ENCODE peak calls at places on chromosomes 12 and 14, in seven cellular contexts. One of them, this sample, is unnamed.

GRCh38 chr12:94435511-94435927 is 24.1 kb downstream of the CEP83 start:
- DNase-seq in IMR-90: no peak
- DNase-seq in uterus: no peak
- DNase-seq in spleen: peak; percentile 25
- DNase-seq in endothelial cell of umbilical vein: no peak
- DNase-seq in thyroid gland: peak; percentile 2
- DNase-seq in suprapubic skin: no peak
- DNase-seq in this sample: no peak

GRCh38 chr12:102920271-102920670 is 3.2 kb upstream of the PAH start:
- DNase-seq in uterus: no peak
- DNase-seq in endothelial cell of umbilical vein: no peak
- DNase-seq in thyroid gland: no peak
- DNase-seq in suprapubic skin: no peak
- DNase-seq in spleen: no peak
- DNase-seq in IMR-90: no peak
- DNase-seq in this sample: no peak

GRCh38 chr12:64082866-64083268 is 139.2 kb downstream of the KICS2 start:
- DNase-seq in IMR-90: no peak
- DNase-seq in thyroid gland: no peak
- DNase-seq in suprapubic skin: no peak
- DNase-seq in endothelial cell of umbilical vein: no peak
- DNase-seq in spleen: no peak
- DNase-seq in uterus: no peak
- DNase-seq in this sample: peak; percentile 65

GRCh38 chr14:89516173-89516572 is 99.1 kb upstream of the FOXN3 start:
- DNase-seq in uterus: no peak
- DNase-seq in spleen: no peak
- DNase-seq in IMR-90: no peak
- DNase-seq in thyroid gland: no peak
- DNase-seq in endothelial cell of umbilical vein: no peak
- DNase-seq in suprapubic skin: no peak
- DNase-seq in this sample: no peak

GRCh38 chr12:11651785-11652184 is 2.3 kb downstream of the ETV6 start:
- DNase-seq in spleen: no peak
- DNase-seq in IMR-90: peak; percentile 42
- DNase-seq in uterus: no peak
- DNase-seq in thyroid gland: no peak
- DNase-seq in endothelial cell of umbilical vein: peak; percentile 54
- DNase-seq in suprapubic skin: no peak
- DNase-seq in this sample: no peak

GRCh38 chr14:64500088-64500487 is 3.5 kb downstream of the ZBTB25 start:
- DNase-seq in thyroid gland: no peak
- DNase-seq in endothelial cell of umbilical vein: no peak
- DNase-seq in uterus: no peak
- DNase-seq in suprapubic skin: no peak
- DNase-seq in spleen: no peak
- DNase-seq in IMR-90: no peak
- DNase-seq in this sample: no peak

GRCh38 chr14:67738740-67739504 is 37.2 kb downstream of the RDH12 start:
- DNase-seq in endothelial cell of umbilical vein: no peak
- DNase-seq in thyroid gland: peak; percentile 13
- DNase-seq in suprapubic skin: peak; percentile 81
- DNase-seq in uterus: peak; percentile 81
- DNase-seq in spleen: no peak
- DNase-seq in IMR-90: peak; percentile 93
- DNase-seq in this sample: peak; percentile 93

GRCh38 chr12:79558924-79559469 is 131.8 kb downstream of the PAWR start:
- DNase-seq in endothelial cell of umbilical vein: no peak
- DNase-seq in IMR-90: no peak
- DNase-seq in spleen: no peak
- DNase-seq in uterus: no peak
- DNase-seq in suprapubic skin: no peak
- DNase-seq in thyroid gland: peak; percentile 31
- DNase-seq in this sample: no peak

GRCh38 chr12:31008241-31008711 is 65.4 kb upstream of the DDX11 start:
- DNase-seq in spleen: peak; percentile 49
- DNase-seq in thyroid gland: no peak
- DNase-seq in IMR-90: no peak
- DNase-seq in endothelial cell of umbilical vein: no peak
- DNase-seq in suprapubic skin: no peak
- DNase-seq in uterus: no peak
- DNase-seq in this sample: no peak

GRCh38 chr12:50398931-50399330 is 1.8 kb upstream of the LARP4 start:
- DNase-seq in endothelial cell of umbilical vein: no peak
- DNase-seq in thyroid gland: no peak
- DNase-seq in suprapubic skin: no peak
- DNase-seq in uterus: no peak
- DNase-seq in spleen: no peak
- DNase-seq in IMR-90: no peak
- DNase-seq in this sample: no peak

GRCh38 chr12:75812341-75813018 is 219.1 kb downstream of the PHLDA1 start:
- DNase-seq in thyroid gland: no peak
- DNase-seq in IMR-90: peak; percentile 88
- DNase-seq in endothelial cell of umbilical vein: no peak
- DNase-seq in uterus: peak; percentile 20
- DNase-seq in spleen: no peak
- DNase-seq in suprapubic skin: no peak
- DNase-seq in this sample: no peak

GRCh38 chr12:64461634-64462414 is 9.9 kb downstream of the TBK1 start:
- DNase-seq in IMR-90: peak; percentile 78
- DNase-seq in uterus: no peak
- DNase-seq in thyroid gland: no peak
- DNase-seq in spleen: no peak
- DNase-seq in endothelial cell of umbilical vein: no peak
- DNase-seq in suprapubic skin: no peak
- DNase-seq in this sample: no peak

GRCh38 chr12:24416423-24417109 is 467.1 kb upstream of the SOX5 start:
- DNase-seq in suprapubic skin: no peak
- DNase-seq in uterus: no peak
- DNase-seq in spleen: no peak
- DNase-seq in thyroid gland: no peak
- DNase-seq in endothelial cell of umbilical vein: no peak
- DNase-seq in IMR-90: no peak
- DNase-seq in this sample: no peak

GRCh38 chr12:58988643-58989042 is 68.3 kb upstream of the LRIG3 start:
- DNase-seq in uterus: no peak
- DNase-seq in IMR-90: no peak
- DNase-seq in endothelial cell of umbilical vein: peak; percentile 48
- DNase-seq in thyroid gland: no peak
- DNase-seq in suprapubic skin: no peak
- DNase-seq in spleen: no peak
- DNase-seq in this sample: no peak

GRCh38 chr14:37116933-37117844 is 55.2 kb downstream of the SLC25A21 start:
- DNase-seq in spleen: no peak
- DNase-seq in endothelial cell of umbilical vein: peak; percentile 79
- DNase-seq in thyroid gland: no peak
- DNase-seq in suprapubic skin: no peak
- DNase-seq in IMR-90: peak; percentile 60
- DNase-seq in uterus: no peak
- DNase-seq in this sample: no peak

GRCh38 chr14:102973706-102974280 is 51.3 kb downstream of the AMN start:
- DNase-seq in thyroid gland: no peak
- DNase-seq in IMR-90: no peak
- DNase-seq in spleen: peak; percentile 70
- DNase-seq in uterus: no peak
- DNase-seq in endothelial cell of umbilical vein: no peak
- DNase-seq in suprapubic skin: no peak
- DNase-seq in this sample: no peak

GRCh38 chr14:55752580-55753365 is 172.8 kb downstream of the KTN1 start:
- DNase-seq in endothelial cell of umbilical vein: peak; percentile 93
- DNase-seq in uterus: no peak
- DNase-seq in spleen: no peak
- DNase-seq in suprapubic skin: no peak
- DNase-seq in IMR-90: peak; percentile 65
- DNase-seq in thyroid gland: peak; percentile 77
- DNase-seq in this sample: no peak

GRCh38 chr12:125203145-125203765 is 138.0 kb downstream of the AACS start:
- DNase-seq in spleen: no peak
- DNase-seq in suprapubic skin: no peak
- DNase-seq in endothelial cell of umbilical vein: peak; percentile 8
- DNase-seq in thyroid gland: no peak
- DNase-seq in uterus: no peak
- DNase-seq in IMR-90: no peak
- DNase-seq in this sample: no peak

GRCh38 chr12:78568326-78569020 is 296.1 kb upstream of the SYT1 start:
- DNase-seq in uterus: no peak
- DNase-seq in suprapubic skin: no peak
- DNase-seq in IMR-90: peak; percentile 57
- DNase-seq in spleen: no peak
- DNase-seq in thyroid gland: no peak
- DNase-seq in endothelial cell of umbilical vein: no peak
- DNase-seq in this sample: no peak

GRCh38 chr12:122194804-122195203 is 8.7 kb upstream of the B3GNT4 start:
- DNase-seq in IMR-90: no peak
- DNase-seq in thyroid gland: no peak
- DNase-seq in spleen: no peak
- DNase-seq in suprapubic skin: no peak
- DNase-seq in uterus: no peak
- DNase-seq in endothelial cell of umbilical vein: no peak
- DNase-seq in this sample: no peak

GRCh38 chr12:124921200-124922008 is 7.0 kb upstream of the UBC start:
- DNase-seq in spleen: peak; percentile 90
- DNase-seq in suprapubic skin: peak; percentile 66
- DNase-seq in IMR-90: peak; percentile 66
- DNase-seq in uterus: no peak
- DNase-seq in thyroid gland: peak; percentile 51
- DNase-seq in endothelial cell of umbilical vein: peak; percentile 72
- DNase-seq in this sample: peak; percentile 52

GRCh38 chr14:20559461-20559904 is 1.4 kb downstream of the RNASE9 start:
- DNase-seq in thyroid gland: no peak
- DNase-seq in uterus: no peak
- DNase-seq in spleen: no peak
- DNase-seq in endothelial cell of umbilical vein: no peak
- DNase-seq in suprapubic skin: no peak
- DNase-seq in IMR-90: no peak
- DNase-seq in this sample: no peak

GRCh38 chr14:105929327-105930081 is 403.1 kb downstream of the TMEM121 start:
- DNase-seq in spleen: peak; percentile 75
- DNase-seq in thyroid gland: no peak
- DNase-seq in suprapubic skin: peak; percentile 41
- DNase-seq in endothelial cell of umbilical vein: no peak
- DNase-seq in IMR-90: no peak
- DNase-seq in uterus: no peak
- DNase-seq in this sample: no peak

DNA sequence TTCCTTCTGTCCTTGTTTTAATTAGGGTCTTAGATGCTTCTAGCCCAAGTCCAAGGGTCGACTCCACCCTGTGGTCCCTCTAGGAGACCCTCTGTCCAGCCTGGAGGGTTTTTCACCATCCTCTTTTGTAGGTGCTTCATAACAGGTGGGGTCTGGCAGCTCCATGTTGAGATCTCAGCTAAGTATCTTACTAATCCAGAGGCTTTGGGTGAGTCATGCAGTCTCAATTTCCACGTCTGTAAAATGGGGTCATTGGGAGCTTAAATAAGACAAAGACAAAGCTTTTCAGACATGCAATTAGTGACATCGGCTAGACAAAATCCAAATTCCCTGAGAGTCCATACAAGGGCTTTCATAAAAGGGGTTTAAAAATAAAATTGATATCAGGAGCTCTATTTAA is 3.2 kb downstream of the HSPB8 start:
- DNase-seq in spleen: no peak
- DNase-seq in IMR-90: no peak
- DNase-seq in endothelial cell of umbilical vein: no peak
- DNase-seq in uterus: no peak
- DNase-seq in suprapubic skin: no peak
- DNase-seq in thyroid gland: no peak
- DNase-seq in this sample: no peak
- H3K27ac ChIP-seq in spleen: peak overlapping the region; percentile 27
- H3K27ac ChIP-seq in IMR-90: no peak overlapping the region
- H3K27ac ChIP-seq in endothelial cell of umbilical vein: no peak overlapping the region
- H3K27ac ChIP-seq in uterus: peak overlapping the region; percentile 82
- H3K27ac ChIP-seq in suprapubic skin: peak overlapping the region; percentile 32
- H3K27ac ChIP-seq in thyroid gland: no peak overlapping the region
- H3K27ac ChIP-seq in this sample: no peak overlapping the region

GRCh38 chr14:23319746-23320583 is 1.3 kb upstream of the PABPN1 start:
- DNase-seq in uterus: peak; percentile 49
- DNase-seq in IMR-90: no peak
- DNase-seq in endothelial cell of umbilical vein: no peak
- DNase-seq in thyroid gland: no peak
- DNase-seq in spleen: no peak
- DNase-seq in suprapubic skin: no peak
- DNase-seq in this sample: no peak

GRCh38 chr14:23323838-23324454 is 2.7 kb downstream of the PABPN1 start:
- DNase-seq in endothelial cell of umbilical vein: no peak
- DNase-seq in thyroid gland: no peak
- DNase-seq in spleen: no peak
- DNase-seq in uterus: no peak
- DNase-seq in suprapubic skin: no peak
- DNase-seq in IMR-90: no peak
- DNase-seq in this sample: no peak

GRCh38 chr14:23322568-23323517 is 1.6 kb downstream of the PABPN1 start:
- DNase-seq in spleen: no peak
- DNase-seq in thyroid gland: no peak
- DNase-seq in endothelial cell of umbilical vein: no peak
- DNase-seq in IMR-90: no peak
- DNase-seq in uterus: no peak
- DNase-seq in suprapubic skin: no peak
- DNase-seq in this sample: no peak

GRCh38 chr14:23320584-23321571 is at the start of gene PABPN1:
- DNase-seq in spleen: peak; percentile 98
- DNase-seq in thyroid gland: peak; percentile 100
- DNase-seq in endothelial cell of umbilical vein: peak; percentile 100
- DNase-seq in uterus: peak; percentile 100
- DNase-seq in suprapubic skin: peak; percentile 100
- DNase-seq in IMR-90: peak; percentile 100
- DNase-seq in this sample: peak; percentile 100

GRCh38 chr14:23321572-23322547 is 603 bp downstream of the PABPN1 start:
- DNase-seq in spleen: peak; percentile 84
- DNase-seq in suprapubic skin: peak; percentile 83
- DNase-seq in uterus: peak; percentile 44
- DNase-seq in endothelial cell of umbilical vein: peak; percentile 50
- DNase-seq in IMR-90: peak; percentile 54
- DNase-seq in thyroid gland: peak; percentile 34
- DNase-seq in this sample: peak; percentile 68
- TF ChIP-seq POLR2A in spleen: no peak
- TF ChIP-seq POLR2A in suprapubic skin: no peak
- TF ChIP-seq POLR2A in uterus: no peak
- TF ChIP-seq POLR2A in endothelial cell of umbilical vein: peak; percentile 69
- TF ChIP-seq POLR2A in IMR-90: peak; percentile 82
- TF ChIP-seq POLR2A in thyroid gland: no peak
- TF ChIP-seq POLR2A in this sample: peak; percentile 79

DNA sequence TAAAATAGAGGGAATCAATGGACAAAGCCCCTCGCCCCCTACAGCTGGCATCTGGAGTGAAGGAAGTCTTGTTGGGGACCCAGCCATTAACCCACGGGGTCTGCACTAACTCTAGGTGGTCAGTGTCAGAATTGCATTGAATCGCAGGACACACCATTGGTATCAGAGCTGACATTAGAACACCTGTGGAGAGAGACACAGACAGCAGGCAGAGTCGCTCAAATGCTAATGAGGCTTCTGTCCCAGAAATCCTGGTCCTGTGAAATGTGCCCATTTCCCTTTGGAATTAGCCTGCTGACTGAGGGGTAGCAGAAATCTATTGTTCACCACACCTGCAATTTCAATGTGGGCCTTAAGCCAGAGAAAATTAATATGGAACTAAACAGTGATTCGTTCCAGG is 33.0 kb downstream of the TMEM132D start:
- DNase-seq in uterus: no peak
- DNase-seq in suprapubic skin: no peak
- DNase-seq in thyroid gland: no peak
- DNase-seq in IMR-90: no peak
- DNase-seq in endothelial cell of umbilical vein: no peak
- DNase-seq in spleen: no peak
- DNase-seq in this sample: no peak
- H3K4me1 ChIP-seq in uterus: no peaks in the 10 kb centered on the region
- H3K4me1 ChIP-seq in suprapubic skin: no peaks in the 10 kb centered on the region
- H3K4me1 ChIP-seq in thyroid gland: no peaks in the 10 kb centered on the region
- H3K4me1 ChIP-seq in IMR-90: no peaks in the 10 kb centered on the region
- H3K4me1 ChIP-seq in endothelial cell of umbilical vein: no peaks in the 10 kb centered on the region
- H3K4me1 ChIP-seq in spleen: no peaks in the 10 kb centered on the region
- H3K4me1 ChIP-seq in this sample: no peaks in the 10 kb centered on the region

GRCh38 chr12:132635076-132635955 is 16.7 kb downstream of the P2RX2 start:
- DNase-seq in suprapubic skin: no peak
- DNase-seq in IMR-90: no peak
- DNase-seq in uterus: no peak
- DNase-seq in thyroid gland: no peak
- DNase-seq in endothelial cell of umbilical vein: no peak
- DNase-seq in spleen: peak; percentile 54
- DNase-seq in this sample: no peak
- H3K27ac ChIP-seq in suprapubic skin: no peak overlapping the region
- H3K27ac ChIP-seq in IMR-90: no peak overlapping the region
- H3K27ac ChIP-seq in uterus: no peak overlapping the region
- H3K27ac ChIP-seq in thyroid gland: no peak overlapping the region
- H3K27ac ChIP-seq in endothelial cell of umbilical vein: no peak overlapping the region
- H3K27ac ChIP-seq in spleen: no peak overlapping the region
- H3K27ac ChIP-seq in this sample: no peak overlapping the region